ENCODE peak calls at places on chromosomes 2 and 18, in ten cellular contexts. H, B, Q, C, T, L, X, W, S and O are unnamed samples.

GRCh38 chr2:165357758-165358157 is 111.7 kb upstream of the CSRNP3 start:
- DNase-seq in H (no peak), B (no peak), Q (peak), C (peak), T (peak), L (no peak), X (peak), W (peak), S (no peak), O (peak)

GRCh38 chr2:20346565-20347127 is 4.0 kb downstream of the PUM2 start:
- DNase-seq in H (no peak), B (no peak), Q (peak), C (peak), T (no peak), L (no peak), X (no peak), W (no peak), S (no peak), O (no peak)

GRCh38 chr2:2875296-2875695 is 502.3 kb downstream of the EIPR1 start:
- DNase-seq in H (no peak), B (no peak), Q (no peak), C (no peak), T (no peak), L (no peak), X (no peak), W (no peak), S (no peak), O (no peak)

GRCh38 chr2:98455494-98455976 is 10.9 kb downstream of the INPP4A start:
- DNase-seq in H (no peak), B (no peak), Q (peak), C (peak), T (no peak), L (no peak), X (no peak), W (peak), S (no peak), O (peak)

GRCh38 chr2:43223412-43224040 is 2.9 kb downstream of the ZFP36L2 start:
- DNase-seq in H (no peak), B (no peak), Q (peak), C (peak), T (peak), L (no peak), X (no peak), W (peak), S (no peak), O (peak)

GRCh38 chr2:106734165-106734564 is 151.8 kb downstream of the ST6GAL2 start:
- DNase-seq in H (no peak), B (no peak), Q (no peak), C (no peak), T (no peak), L (no peak), X (no peak), W (no peak), S (no peak), O (no peak)

GRCh38 chr2:113370478-113371091 is 66.9 kb upstream of the ZNG1B start:
- DNase-seq in H (no peak), B (no peak), Q (peak), C (peak), T (peak), L (peak), X (peak), W (peak), S (no peak), O (peak)

GRCh38 chr2:41698787-41699422 is 348.9 kb upstream of the PKDCC start:
- DNase-seq in H (no peak), B (peak), Q (peak), C (peak), T (peak), L (peak), X (no peak), W (peak), S (no peak), O (peak)

GRCh38 chr2:128323501-128323931 is 4.8 kb upstream of the HS6ST1 start:
- DNase-seq in H (no peak), B (no peak), Q (no peak), C (no peak), T (no peak), L (no peak), X (no peak), W (no peak), S (no peak), O (no peak)

GRCh38 chr2:45925636-45926350 is 274.3 kb downstream of the PRKCE start:
- DNase-seq in H (no peak), B (no peak), Q (no peak), C (no peak), T (peak), L (no peak), X (no peak), W (no peak), S (no peak), O (no peak)

GRCh38 chr2:132845339-132845738 is 175.3 kb upstream of the LYPD1 start:
- DNase-seq in H (no peak), B (no peak), Q (no peak), C (no peak), T (no peak), L (no peak), X (no peak), W (no peak), S (no peak), O (no peak)

GRCh38 chr2:169011698-169012097 is 19.4 kb downstream of the ABCB11 start:
- DNase-seq in H (no peak), B (no peak), Q (no peak), C (no peak), T (no peak), L (no peak), X (no peak), W (no peak), S (no peak), O (no peak)

GRCh38 chr18:58362027-58362575 is 266.8 kb downstream of the ALPK2 start:
- DNase-seq in H (peak), B (no peak), Q (peak), C (peak), T (peak), L (peak), X (peak), W (peak), S (no peak), O (peak)

GRCh38 chr2:88729061-88729745 is 37.7 kb downstream of the RPIA start:
- DNase-seq in H (no peak), B (no peak), Q (no peak), C (peak), T (peak), L (no peak), X (no peak), W (no peak), S (no peak), O (peak)

GRCh38 chr18:29840101-29840500 is 1202.4 kb downstream of the DSC3 start:
- DNase-seq in H (no peak), B (no peak), Q (peak), C (peak), T (peak), L (no peak), X (peak), W (peak), S (no peak), O (peak)

GRCh38 chr18:43108882-43109281 is 6.6 kb downstream of the RIT2 start:
- DNase-seq in H (no peak), B (no peak), Q (no peak), C (no peak), T (peak), L (no peak), X (no peak), W (no peak), S (no peak), O (no peak)

GRCh38 chr2:137192366-137193315 is 427.3 kb downstream of the THSD7B start:
- DNase-seq in H (no peak), B (peak), Q (peak), C (peak), T (peak), L (no peak), X (peak), W (peak), S (no peak), O (no peak)

GRCh38 chr2:211144078-211144477 is 587.7 kb downstream of the CPS1 start:
- DNase-seq in H (no peak), B (no peak), Q (peak), C (peak), T (peak), L (no peak), X (peak), W (peak), S (no peak), O (peak)

GRCh38 chr2:218852911-218853667 is 6.5 kb upstream of the WNT6 start:
- DNase-seq in H (peak), B (no peak), Q (peak), C (peak), T (peak), L (no peak), X (no peak), W (peak), S (no peak), O (peak)

GRCh38 chr2:71156531-71156930 is 26.1 kb downstream of the MPHOSPH10 start:
- DNase-seq in H (no peak), B (no peak), Q (peak), C (no peak), T (peak), L (no peak), X (no peak), W (peak), S (no peak), O (peak)

GRCh38 chr2:170148161-170148560 is 29.8 kb upstream of the MYO3B start:
- DNase-seq in H (no peak), B (no peak), Q (peak), C (no peak), T (peak), L (no peak), X (no peak), W (no peak), S (no peak), O (peak)

GRCh38 chr2:111119847-111120252 is 864 bp upstream of the BCL2L11 start:
- DNase-seq in H (no peak), B (no peak), Q (no peak), C (no peak), T (peak), L (no peak), X (no peak), W (no peak), S (peak), O (no peak)

GRCh38 chr2:218074031-218074430 is 5.0 kb downstream of the RUFY4 start:
- DNase-seq in H (no peak), B (peak), Q (no peak), C (no peak), T (no peak), L (no peak), X (no peak), W (peak), S (no peak), O (no peak)

GRCh38 chr2:173221081-173221695 is 133.5 kb upstream of the CDCA7 start:
- DNase-seq in H (no peak), B (no peak), Q (no peak), C (no peak), T (no peak), L (no peak), X (no peak), W (no peak), S (no peak), O (no peak)

GRCh38 chr2:111946294-111947114 is 48.1 kb downstream of the MERTK start:
- DNase-seq in H (no peak), B (peak), Q (peak), C (peak), T (peak), L (no peak), X (peak), W (peak), S (no peak), O (peak)

GRCh38 chr2:237888389-237888788 is 29.0 kb downstream of the RAMP1 start:
- DNase-seq in H (no peak), B (no peak), Q (peak), C (peak), T (peak), L (no peak), X (no peak), W (peak), S (no peak), O (peak)

GRCh38 chr18:11741505-11742145 is 52.6 kb downstream of the GNAL start:
- DNase-seq in H (no peak), B (no peak), Q (peak), C (no peak), T (peak), L (no peak), X (no peak), W (no peak), S (no peak), O (no peak)

GRCh38 chr2:68569604-68570003 is 73.8 kb upstream of the PROKR1 start:
- DNase-seq in H (no peak), B (no peak), Q (peak), C (no peak), T (peak), L (no peak), X (no peak), W (no peak), S (no peak), O (peak)

GRCh38 chr2:173149491-173149890 is 73.8 kb downstream of the MAP3K20 start:
- DNase-seq in H (no peak), B (no peak), Q (no peak), C (no peak), T (no peak), L (no peak), X (no peak), W (no peak), S (no peak), O (no peak)

GRCh38 chr2:8628179-8628869 is 53.5 kb upstream of the ID2 start:
- DNase-seq in H (no peak), B (no peak), Q (no peak), C (no peak), T (no peak), L (no peak), X (no peak), W (no peak), S (peak), O (no peak)

GRCh38 chr2:15561574-15562344 is 625 bp upstream of the NBAS start:
- DNase-seq in H (no peak), B (no peak), Q (peak), C (peak), T (peak), L (no peak), X (peak), W (peak), S (peak), O (peak)

GRCh38 chr2:10675126-10675525 is 14.6 kb downstream of the NOL10 start:
- DNase-seq in H (no peak), B (no peak), Q (no peak), C (no peak), T (no peak), L (no peak), X (no peak), W (no peak), S (no peak), O (no peak)

DNA sequence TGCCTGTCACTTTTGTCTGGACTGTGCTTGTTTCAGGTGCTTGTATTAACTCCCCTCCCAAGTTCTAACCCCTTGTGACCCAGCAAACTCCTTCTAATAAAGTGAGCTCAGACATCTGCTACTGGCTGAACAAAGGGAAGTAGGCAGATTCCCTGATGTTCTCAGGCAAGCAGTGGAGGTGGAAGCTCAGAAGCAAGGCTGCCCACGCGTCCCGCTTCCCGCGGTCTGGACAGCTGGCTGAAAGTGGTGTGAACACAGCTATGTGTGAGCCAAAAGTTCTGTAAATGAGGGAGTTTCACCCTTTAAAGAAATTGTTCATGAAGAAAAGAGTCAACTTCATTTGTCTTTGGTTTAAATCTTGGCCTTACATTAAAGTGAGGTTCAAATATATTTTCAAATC is 40.0 kb downstream of the NAPG start:
- DNase-seq in H (no peak), B (no peak), Q (no peak), C (no peak), T (no peak), L (peak), X (no peak), W (no peak), S (no peak), O (no peak)
- H3K4me3 ChIP-seq in H (no peak), B (no peak), Q (no peak), C (no peak), T (no peak), L (no peak), X (no peak), W (no peak), S (no peak), O (no peak)

GRCh38 chr2:241110089-241110606 is 8.1 kb upstream of the MTERF4 start:
- DNase-seq in H (no peak), B (no peak), Q (no peak), C (no peak), T (no peak), L (no peak), X (no peak), W (no peak), S (no peak), O (no peak)

GRCh38 chr2:241112046-241112445 is 10.0 kb upstream of the MTERF4 start:
- DNase-seq in H (no peak), B (no peak), Q (no peak), C (no peak), T (no peak), L (no peak), X (no peak), W (no peak), S (no peak), O (no peak)

GRCh38 chr2:241111443-241111810 is 9.3 kb upstream of the MTERF4 start:
- DNase-seq in H (no peak), B (no peak), Q (no peak), C (no peak), T (no peak), L (no peak), X (no peak), W (no peak), S (peak), O (no peak)

GRCh38 chr2:241109210-241110088 is 7.4 kb upstream of the MTERF4 start:
- DNase-seq in H (no peak), B (no peak), Q (no peak), C (no peak), T (no peak), L (no peak), X (no peak), W (no peak), S (no peak), O (no peak)

GRCh38 chr2:241110607-241111442 is 8.7 kb upstream of the MTERF4 start:
- DNase-seq in H (no peak), B (no peak), Q (no peak), C (no peak), T (no peak), L (no peak), X (no peak), W (no peak), S (peak), O (no peak)
- H3K4me3 ChIP-seq in H (peak), B (no peak), Q (no peak), C (no peak), T (no peak), L (no peak), X (no peak), W (no peak), S (peak), O (no peak)

DNA sequence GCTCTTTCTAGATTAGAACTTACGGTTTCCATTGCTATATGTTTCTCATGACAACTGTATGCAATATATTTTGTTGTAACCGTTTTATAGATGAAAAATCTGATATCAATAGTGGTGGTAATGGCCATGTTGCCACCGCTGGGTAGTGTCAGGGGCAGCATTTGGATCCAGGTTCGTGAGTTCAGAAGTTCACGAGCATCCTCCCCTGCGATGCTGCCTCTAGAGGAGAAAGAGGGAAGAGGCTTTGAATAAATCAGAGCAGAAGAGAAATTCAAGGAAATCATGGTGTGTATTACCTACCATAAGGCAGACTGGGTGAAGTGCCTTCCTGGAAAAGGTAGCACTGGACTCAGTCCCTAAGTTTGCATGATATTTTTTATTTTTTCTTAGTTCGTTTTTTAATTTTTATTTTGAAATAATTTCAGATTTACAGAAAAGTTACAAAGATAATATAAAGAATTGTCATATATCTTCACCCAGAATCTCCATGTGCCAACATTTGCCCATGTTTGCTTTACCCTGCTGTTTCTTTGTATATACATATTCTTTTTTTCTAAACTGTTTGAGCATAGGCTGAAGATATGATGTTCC is 3.3 kb upstream of the ZBTB7C start:
- DNase-seq in H (peak), B (no peak), Q (peak), C (no peak), T (peak), L (no peak), X (no peak), W (peak), S (no peak), O (peak)
- H3K4me3 ChIP-seq in H (no peak), B (no peak), Q (no peak), C (no peak), T (no peak), L (no peak), X (no peak), W (no peak), S (no peak), O (no peak)

GRCh38 chr2:159613515-159614336 is 2.6 kb downstream of the BAZ2B start:
- DNase-seq in H (no peak), B (no peak), Q (peak), C (peak), T (peak), L (no peak), X (no peak), W (peak), S (peak), O (peak)
- H3K4me3 ChIP-seq in H (peak), B (peak), Q (peak), C (peak), T (peak), L (peak), X (peak), W (peak), S (peak), O (peak)

DNA sequence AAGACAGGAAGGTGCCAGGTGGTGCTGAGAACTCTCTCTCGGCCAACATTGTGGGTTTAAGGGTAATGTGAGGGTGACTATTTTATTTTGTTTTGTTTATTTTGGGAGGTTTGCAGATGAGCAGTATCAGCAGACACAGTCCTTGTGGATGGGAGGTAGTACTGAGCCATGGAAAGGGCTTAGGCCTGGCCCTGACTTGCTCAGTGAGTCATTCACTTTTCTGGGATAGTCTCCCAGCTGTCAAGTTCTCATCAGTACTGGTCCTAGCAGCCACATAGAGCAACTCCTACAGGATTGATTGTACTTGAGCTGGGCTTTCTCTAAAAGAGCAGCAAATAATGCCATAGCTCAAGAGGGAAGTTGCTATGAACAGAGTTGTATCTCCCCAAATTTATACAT is 175.2 kb downstream of the LOXHD1 start:
- DNase-seq in H (no peak), B (no peak), Q (peak), C (no peak), T (peak), L (no peak), X (no peak), W (no peak), S (no peak), O (no peak)
- H3K4me3 ChIP-seq in H (no peak), B (no peak), Q (no peak), C (no peak), T (no peak), L (no peak), X (no peak), W (no peak), S (no peak), O (no peak)